ENCODE peak calls at places on chromosomes 5 and 9, in six cellular contexts. One of them, this sample, is unnamed.

GRCh38 chr5:14298126-14298847 is 155.1 kb downstream of the TRIO start:
- DNase-seq in nephron progenitor cell: no peak
- DNase-seq in fibroblast of the conjunctiva: peak
- DNase-seq in PC-9: no peak
- DNase-seq in activated T-helper 1 cell treated with Interleukin-2 at 50 U/mL for 16 hours: no peak
- DNase-seq in skeletal muscle cell: no peak
- DNase-seq in this sample: peak

GRCh38 chr5:153613143-153613542 is 122.7 kb downstream of the GRIA1 start:
- DNase-seq in PC-9: no peak
- DNase-seq in nephron progenitor cell: no peak
- DNase-seq in skeletal muscle cell: no peak
- DNase-seq in activated T-helper 1 cell treated with Interleukin-2 at 50 U/mL for 16 hours: no peak
- DNase-seq in fibroblast of the conjunctiva: no peak
- DNase-seq in this sample: peak

GRCh38 chr9:95444160-95444559 is 72.6 kb downstream of the PTCH1 start:
- DNase-seq in activated T-helper 1 cell treated with Interleukin-2 at 50 U/mL for 16 hours: no peak
- DNase-seq in skeletal muscle cell: no peak
- DNase-seq in fibroblast of the conjunctiva: no peak
- DNase-seq in PC-9: no peak
- DNase-seq in nephron progenitor cell: no peak
- DNase-seq in this sample: no peak

GRCh38 chr9:137176302-137177182 is 4.7 kb upstream of the TMEM210 start:
- DNase-seq in fibroblast of the conjunctiva: no peak
- DNase-seq in PC-9: no peak
- DNase-seq in nephron progenitor cell: peak
- DNase-seq in activated T-helper 1 cell treated with Interleukin-2 at 50 U/mL for 16 hours: no peak
- DNase-seq in skeletal muscle cell: no peak
- DNase-seq in this sample: peak

GRCh38 chr5:10424124-10424731 is 17.5 kb upstream of the ROPN1L start:
- DNase-seq in fibroblast of the conjunctiva: peak
- DNase-seq in skeletal muscle cell: no peak
- DNase-seq in nephron progenitor cell: no peak
- DNase-seq in activated T-helper 1 cell treated with Interleukin-2 at 50 U/mL for 16 hours: no peak
- DNase-seq in PC-9: no peak
- DNase-seq in this sample: peak

GRCh38 chr5:151917931-151918330 is 6.7 kb downstream of the GLRA1 start:
- DNase-seq in nephron progenitor cell: no peak
- DNase-seq in activated T-helper 1 cell treated with Interleukin-2 at 50 U/mL for 16 hours: no peak
- DNase-seq in PC-9: no peak
- DNase-seq in fibroblast of the conjunctiva: no peak
- DNase-seq in skeletal muscle cell: no peak
- DNase-seq in this sample: no peak

GRCh38 chr5:84859056-84859455 is 474.4 kb upstream of the EDIL3 start:
- DNase-seq in skeletal muscle cell: no peak
- DNase-seq in activated T-helper 1 cell treated with Interleukin-2 at 50 U/mL for 16 hours: no peak
- DNase-seq in PC-9: no peak
- DNase-seq in fibroblast of the conjunctiva: no peak
- DNase-seq in nephron progenitor cell: no peak
- DNase-seq in this sample: no peak

GRCh38 chr5:159412284-159413046 is 82.2 kb upstream of the IL12B start:
- DNase-seq in activated T-helper 1 cell treated with Interleukin-2 at 50 U/mL for 16 hours: peak
- DNase-seq in PC-9: no peak
- DNase-seq in fibroblast of the conjunctiva: no peak
- DNase-seq in nephron progenitor cell: no peak
- DNase-seq in skeletal muscle cell: no peak
- DNase-seq in this sample: no peak

GRCh38 chr9:136455043-136456002 is 15.7 kb upstream of the INPP5E start:
- DNase-seq in PC-9: no peak
- DNase-seq in activated T-helper 1 cell treated with Interleukin-2 at 50 U/mL for 16 hours: no peak
- DNase-seq in fibroblast of the conjunctiva: no peak
- DNase-seq in skeletal muscle cell: no peak
- DNase-seq in nephron progenitor cell: no peak
- DNase-seq in this sample: no peak

GRCh38 chr5:1732955-1733354 is 66.7 kb downstream of the MRPL36 start:
- DNase-seq in fibroblast of the conjunctiva: no peak
- DNase-seq in PC-9: peak
- DNase-seq in activated T-helper 1 cell treated with Interleukin-2 at 50 U/mL for 16 hours: no peak
- DNase-seq in nephron progenitor cell: no peak
- DNase-seq in skeletal muscle cell: no peak
- DNase-seq in this sample: no peak

GRCh38 chr5:133309166-133309791 is 257.5 kb downstream of the HSPA4 start:
- DNase-seq in fibroblast of the conjunctiva: no peak
- DNase-seq in skeletal muscle cell: no peak
- DNase-seq in activated T-helper 1 cell treated with Interleukin-2 at 50 U/mL for 16 hours: no peak
- DNase-seq in PC-9: no peak
- DNase-seq in nephron progenitor cell: no peak
- DNase-seq in this sample: no peak

GRCh38 chr9:121883281-121884056 is 209.6 kb downstream of the TTLL11 start:
- DNase-seq in skeletal muscle cell: no peak
- DNase-seq in fibroblast of the conjunctiva: no peak
- DNase-seq in PC-9: no peak
- DNase-seq in nephron progenitor cell: no peak
- DNase-seq in activated T-helper 1 cell treated with Interleukin-2 at 50 U/mL for 16 hours: no peak
- DNase-seq in this sample: no peak

GRCh38 chr5:485113-485942 is 38.9 kb downstream of the SLC9A3 start:
- DNase-seq in PC-9: no peak
- DNase-seq in skeletal muscle cell: no peak
- DNase-seq in activated T-helper 1 cell treated with Interleukin-2 at 50 U/mL for 16 hours: no peak
- DNase-seq in fibroblast of the conjunctiva: no peak
- DNase-seq in nephron progenitor cell: peak
- DNase-seq in this sample: no peak

GRCh38 chr9:85444243-85444642 is 297.5 kb downstream of the AGTPBP1 start:
- DNase-seq in skeletal muscle cell: no peak
- DNase-seq in activated T-helper 1 cell treated with Interleukin-2 at 50 U/mL for 16 hours: no peak
- DNase-seq in fibroblast of the conjunctiva: no peak
- DNase-seq in nephron progenitor cell: no peak
- DNase-seq in PC-9: no peak
- DNase-seq in this sample: no peak

GRCh38 chr5:181188700-181189362 is 16.2 kb downstream of the TRIM7 start:
- DNase-seq in activated T-helper 1 cell treated with Interleukin-2 at 50 U/mL for 16 hours: peak
- DNase-seq in nephron progenitor cell: peak
- DNase-seq in skeletal muscle cell: no peak
- DNase-seq in fibroblast of the conjunctiva: peak
- DNase-seq in PC-9: peak
- DNase-seq in this sample: peak

GRCh38 chr5:60541980-60542379 is 158.0 kb downstream of the DEPDC1B start:
- DNase-seq in fibroblast of the conjunctiva: peak
- DNase-seq in skeletal muscle cell: peak
- DNase-seq in PC-9: no peak
- DNase-seq in nephron progenitor cell: no peak
- DNase-seq in activated T-helper 1 cell treated with Interleukin-2 at 50 U/mL for 16 hours: no peak
- DNase-seq in this sample: peak

GRCh38 chr9:72185561-72185960 is 36.3 kb downstream of the GDA start:
- DNase-seq in nephron progenitor cell: no peak
- DNase-seq in fibroblast of the conjunctiva: no peak
- DNase-seq in skeletal muscle cell: no peak
- DNase-seq in activated T-helper 1 cell treated with Interleukin-2 at 50 U/mL for 16 hours: no peak
- DNase-seq in PC-9: no peak
- DNase-seq in this sample: peak

GRCh38 chr5:1208221-1208742 is 6.9 kb downstream of the SLC6A19 start:
- DNase-seq in skeletal muscle cell: no peak
- DNase-seq in fibroblast of the conjunctiva: no peak
- DNase-seq in nephron progenitor cell: no peak
- DNase-seq in activated T-helper 1 cell treated with Interleukin-2 at 50 U/mL for 16 hours: no peak
- DNase-seq in PC-9: no peak
- DNase-seq in this sample: no peak

GRCh38 chr5:168603776-168604175 is 24.6 kb upstream of the PANK3 start:
- DNase-seq in PC-9: no peak
- DNase-seq in nephron progenitor cell: no peak
- DNase-seq in activated T-helper 1 cell treated with Interleukin-2 at 50 U/mL for 16 hours: no peak
- DNase-seq in fibroblast of the conjunctiva: no peak
- DNase-seq in skeletal muscle cell: no peak
- DNase-seq in this sample: no peak

GRCh38 chr5:138498381-138498780 is 33.1 kb downstream of the EGR1 start:
- DNase-seq in PC-9: no peak
- DNase-seq in activated T-helper 1 cell treated with Interleukin-2 at 50 U/mL for 16 hours: no peak
- DNase-seq in skeletal muscle cell: no peak
- DNase-seq in nephron progenitor cell: no peak
- DNase-seq in fibroblast of the conjunctiva: no peak
- DNase-seq in this sample: no peak

GRCh38 chr5:69032009-69032408 is 61.8 kb upstream of the SLC30A5 start:
- DNase-seq in activated T-helper 1 cell treated with Interleukin-2 at 50 U/mL for 16 hours: no peak
- DNase-seq in skeletal muscle cell: no peak
- DNase-seq in PC-9: no peak
- DNase-seq in nephron progenitor cell: no peak
- DNase-seq in fibroblast of the conjunctiva: no peak
- DNase-seq in this sample: no peak

GRCh38 chr5:117872798-117873368 is 1115.5 kb downstream of the DTWD2 start:
- DNase-seq in activated T-helper 1 cell treated with Interleukin-2 at 50 U/mL for 16 hours: no peak
- DNase-seq in skeletal muscle cell: no peak
- DNase-seq in fibroblast of the conjunctiva: no peak
- DNase-seq in PC-9: no peak
- DNase-seq in nephron progenitor cell: no peak
- DNase-seq in this sample: no peak

GRCh38 chr9:126462617-126463016 is 136.0 kb downstream of the MVB12B start:
- DNase-seq in PC-9: no peak
- DNase-seq in fibroblast of the conjunctiva: no peak
- DNase-seq in activated T-helper 1 cell treated with Interleukin-2 at 50 U/mL for 16 hours: no peak
- DNase-seq in nephron progenitor cell: no peak
- DNase-seq in skeletal muscle cell: no peak
- DNase-seq in this sample: no peak

GRCh38 chr9:69157751-69158466 is 16.2 kb upstream of the TJP2 start:
- DNase-seq in PC-9: peak
- DNase-seq in nephron progenitor cell: no peak
- DNase-seq in fibroblast of the conjunctiva: no peak
- DNase-seq in activated T-helper 1 cell treated with Interleukin-2 at 50 U/mL for 16 hours: no peak
- DNase-seq in skeletal muscle cell: no peak
- DNase-seq in this sample: peak

GRCh38 chr5:135236951-135237791 is 161.9 kb downstream of the MACROH2A1 start:
- DNase-seq in nephron progenitor cell: no peak
- DNase-seq in skeletal muscle cell: no peak
- DNase-seq in PC-9: no peak
- DNase-seq in fibroblast of the conjunctiva: no peak
- DNase-seq in activated T-helper 1 cell treated with Interleukin-2 at 50 U/mL for 16 hours: no peak
- DNase-seq in this sample: no peak

GRCh38 chr5:77337716-77338115 is 127.2 kb downstream of the PDE8B start:
- DNase-seq in skeletal muscle cell: no peak
- DNase-seq in fibroblast of the conjunctiva: no peak
- DNase-seq in activated T-helper 1 cell treated with Interleukin-2 at 50 U/mL for 16 hours: no peak
- DNase-seq in nephron progenitor cell: peak
- DNase-seq in PC-9: no peak
- DNase-seq in this sample: no peak

GRCh38 chr9:89642789-89643188 is 38.0 kb downstream of the GADD45G start:
- DNase-seq in skeletal muscle cell: no peak
- DNase-seq in fibroblast of the conjunctiva: no peak
- DNase-seq in activated T-helper 1 cell treated with Interleukin-2 at 50 U/mL for 16 hours: no peak
- DNase-seq in nephron progenitor cell: no peak
- DNase-seq in PC-9: no peak
- DNase-seq in this sample: no peak

GRCh38 chr5:7848296-7848695 is 2.6 kb downstream of the CFAP90 start:
- DNase-seq in PC-9: no peak
- DNase-seq in skeletal muscle cell: peak
- DNase-seq in activated T-helper 1 cell treated with Interleukin-2 at 50 U/mL for 16 hours: no peak
- DNase-seq in nephron progenitor cell: no peak
- DNase-seq in fibroblast of the conjunctiva: no peak
- DNase-seq in this sample: no peak

GRCh38 chr9:16705121-16705604 is 165.3 kb downstream of the BNC2 start:
- DNase-seq in skeletal muscle cell: peak
- DNase-seq in PC-9: peak
- DNase-seq in nephron progenitor cell: peak
- DNase-seq in activated T-helper 1 cell treated with Interleukin-2 at 50 U/mL for 16 hours: no peak
- DNase-seq in fibroblast of the conjunctiva: peak
- DNase-seq in this sample: peak

GRCh38 chr9:111350556-111350955 is 20.5 kb upstream of the OR2K2 start:
- DNase-seq in skeletal muscle cell: peak
- DNase-seq in fibroblast of the conjunctiva: no peak
- DNase-seq in activated T-helper 1 cell treated with Interleukin-2 at 50 U/mL for 16 hours: no peak
- DNase-seq in PC-9: no peak
- DNase-seq in nephron progenitor cell: no peak
- DNase-seq in this sample: peak

This sample was measured in HCEC 1CT.